ENCODE peak calls at places on chromosomes 12 and 14, in four cellular contexts. X is AG09309, Z is spleen, R is GM23248. M is an unnamed sample.

GRCh38 chr14:80575763-80576162 is 364.5 kb upstream of the DIO2 start:
- DNase-seq in X (no peak), R (no peak), Z (no peak), M (no peak)

GRCh38 chr14:36659822-36660735 is 1.6 kb upstream of the PAX9 start:
- DNase-seq in R (no peak), Z (no peak), X (no peak), M (no peak)

GRCh38 chr14:88908216-88908615 is 83.8 kb downstream of the TTC8 start:
- DNase-seq in R (no peak), X (no peak), Z (no peak), M (no peak)

GRCh38 chr14:50823763-50824636 is 7.0 kb downstream of the NIN start:
- DNase-seq in Z (no peak), X (no peak), R (no peak), M (no peak)

GRCh38 chr12:68924546-68924945 is 8.4 kb downstream of the CPM start:
- DNase-seq in X (peak; percentile 59), Z (no peak), R (no peak), M (no peak)

GRCh38 chr12:96766232-96766631 is 140.8 kb upstream of the NEDD1 start:
- DNase-seq in R (peak; percentile 24), X (no peak), Z (no peak), M (no peak)

GRCh38 chr12:94660436-94660835 is 10.1 kb upstream of the TMCC3 start:
- DNase-seq in R (no peak), X (no peak), Z (no peak), M (no peak)

GRCh38 chr12:77104792-77105191 is 39.4 kb upstream of the E2F7 start:
- DNase-seq in X (no peak), Z (no peak), R (peak; percentile 76), M (no peak)

GRCh38 chr14:73263606-73264005 is 26.3 kb downstream of the PAPLN start:
- DNase-seq in X (no peak), R (no peak), Z (no peak), M (no peak)

GRCh38 chr14:81509838-81510452 is 23.7 kb downstream of the SEL1L start:
- DNase-seq in Z (no peak), X (no peak), R (peak; percentile 25), M (no peak)

GRCh38 chr12:32921397-32921796 is 24.8 kb upstream of the PKP2 start:
- DNase-seq in Z (no peak), X (no peak), R (peak; percentile 6), M (no peak)

GRCh38 chr14:99735189-99736135 is 51.4 kb downstream of the CYP46A1 start:
- DNase-seq in R (no peak), X (no peak), Z (peak; percentile 47), M (no peak)

GRCh38 chr14:105021656-105022275 is 883 bp upstream of the CDCA4 start:
- DNase-seq in X (no peak), R (peak; percentile 50), Z (peak; percentile 88), M (no peak)

GRCh38 chr14:99793213-99794155 is at the start of gene EML1:
- DNase-seq in Z (peak; percentile 91), R (peak; percentile 95), X (no peak), M (peak; percentile 84)

GRCh38 chr14:64654072-64654899 is 49.9 kb upstream of the PLEKHG3 start:
- DNase-seq in X (peak; percentile 81), R (peak; percentile 89), Z (no peak), M (no peak)

GRCh38 chr14:104657114-104657524 is 32.3 kb upstream of the INF2 start:
- DNase-seq in X (no peak), R (no peak), Z (peak; percentile 92), M (peak; percentile 5)

GRCh38 chr12:79920421-79921238 is 14.3 kb downstream of the PPP1R12A start:
- DNase-seq in R (no peak), X (no peak), Z (no peak), M (no peak)

GRCh38 chr12:105321125-105321524 is 9.4 kb upstream of the C12orf75 start:
- DNase-seq in X (no peak), R (no peak), Z (no peak), M (no peak)

GRCh38 chr14:53152627-53152908 is 555 bp downstream of the DDHD1 start:
- DNase-seq in X (no peak), R (peak; percentile 62), Z (no peak), M (no peak)

GRCh38 chr14:60061371-60061770 is 30.4 kb upstream of the PCNX4 start:
- DNase-seq in Z (no peak), R (peak; percentile 29), X (no peak), M (no peak)

GRCh38 chr14:35600253-35600652 is 66.3 kb downstream of the INSM2 start:
- DNase-seq in R (no peak), Z (no peak), X (no peak), M (no peak)

GRCh38 chr12:20305470-20305869 is 62.9 kb upstream of the PDE3A start:
- DNase-seq in X (no peak), Z (no peak), R (no peak), M (no peak)

GRCh38 chr14:73365727-73366126 is 92.6 kb downstream of the NUMB start:
- DNase-seq in X (no peak), Z (no peak), R (peak; percentile 5), M (no peak)

GRCh38 chr14:28982228-28982627 is 215.6 kb downstream of the FOXG1 start:
- DNase-seq in X (no peak), R (no peak), Z (no peak), M (no peak)

GRCh38 chr12:2675776-2676175 is 119.0 kb upstream of the FKBP4 start:
- DNase-seq in X (no peak), R (no peak), Z (no peak), M (no peak)

GRCh38 chr14:100531152-100531551 is 56.1 kb downstream of the BEGAIN start:
- DNase-seq in X (no peak), R (no peak), Z (peak; percentile 55), M (no peak)

GRCh38 chr14:93150227-93151206 is 34.2 kb downstream of the MOAP1 start:
- DNase-seq in Z (no peak), R (no peak), X (no peak), M (no peak)

GRCh38 chr12:10339441-10339840 is 31.8 kb downstream of the KLRD1 start:
- DNase-seq in X (no peak), R (peak; percentile 59), Z (no peak), M (no peak)

GRCh38 chr12:89976866-89977265 is 268.2 kb upstream of the ATP2B1 start:
- DNase-seq in Z (no peak), X (no peak), R (peak; percentile 29), M (no peak)

GRCh38 chr14:56280843-56281242 is 162.6 kb downstream of the PELI2 start:
- DNase-seq in X (no peak), Z (no peak), R (no peak), M (no peak)

GRCh38 chr14:50319293-50319692 is 7.2 kb downstream of the DMAC2L start:
- DNase-seq in R (peak; percentile 65), X (no peak), Z (no peak), M (no peak)

GRCh38 chr14:68384881-68385280 is 408.0 kb downstream of the ZFP36L1 start:
- DNase-seq in Z (no peak), X (no peak), R (peak; percentile 21), M (no peak)

M was measured in natural killer cell treated with Interleukin-12 subunit alpha and Interleukin-12 subunit beta and Interleukin-15 and Interleukin-18, amount 100 ng/mL, for 72 hours.